ENCODE peak calls at places on chromosomes 5 and 9, in six cellular contexts. H is suprapubic skin, X is transverse colon, P is H1, V is K562, R is sigmoid colon. C is an unnamed sample. For H3K4me1, the result is how much of the 10 kb centered on the place peaks cover.

GRCh38 chr5:146494656-146495055 is 21.3 kb downstream of the GPR151 start:
- DNase-seq in V (no peak), H (no peak), R (no peak), X (no peak), P (no peak), C (no peak)

GRCh38 chr9:92738661-92739081 is 26.0 kb downstream of the BICD2 start:
- DNase-seq in V (no peak), H (peak), R (no peak), P (no peak), X (no peak), C (peak)

GRCh38 chr5:180201051-180201987 is 7.7 kb downstream of the RASGEF1C start:
- DNase-seq in H (no peak), P (peak), X (no peak), R (no peak), V (peak), C (no peak)

GRCh38 chr9:114343471-114344187 is 14.0 kb downstream of the ORM2 start:
- DNase-seq in P (no peak), X (no peak), R (no peak), V (no peak), H (no peak), C (no peak)

GRCh38 chr5:57370376-57370775 is 112.2 kb downstream of the ACTBL2 start:
- DNase-seq in H (no peak), X (no peak), P (no peak), V (no peak), R (no peak), C (no peak)

GRCh38 chr9:134065720-134066419 is 2.0 kb downstream of the BRD3 start:
- DNase-seq in X (peak), P (no peak), R (no peak), V (peak), H (peak), C (no peak)

GRCh38 chr5:179314606-179315355 is 30.5 kb downstream of the ADAMTS2 start:
- DNase-seq in V (no peak), R (peak), X (no peak), H (peak), P (no peak), C (no peak)

GRCh38 chr9:134560654-134561053 is 80.9 kb upstream of the COL5A1 start:
- DNase-seq in H (peak), X (no peak), R (peak), V (no peak), P (no peak), C (no peak)

GRCh38 chr5:98770158-98770910 is 3.1 kb upstream of the RGMB start:
- DNase-seq in V (no peak), X (peak), H (peak), R (peak), P (no peak), C (peak)

GRCh38 chr9:137435980-137436760 is 5.0 kb downstream of the ENTPD8 start:
- DNase-seq in H (peak), P (no peak), X (peak), R (peak), V (peak), C (peak)
- TF ChIP-seq POLR2AphosphoS5 in H (no peak), P (no peak), X (peak), R (no peak), V (no peak), C (peak)

DNA sequence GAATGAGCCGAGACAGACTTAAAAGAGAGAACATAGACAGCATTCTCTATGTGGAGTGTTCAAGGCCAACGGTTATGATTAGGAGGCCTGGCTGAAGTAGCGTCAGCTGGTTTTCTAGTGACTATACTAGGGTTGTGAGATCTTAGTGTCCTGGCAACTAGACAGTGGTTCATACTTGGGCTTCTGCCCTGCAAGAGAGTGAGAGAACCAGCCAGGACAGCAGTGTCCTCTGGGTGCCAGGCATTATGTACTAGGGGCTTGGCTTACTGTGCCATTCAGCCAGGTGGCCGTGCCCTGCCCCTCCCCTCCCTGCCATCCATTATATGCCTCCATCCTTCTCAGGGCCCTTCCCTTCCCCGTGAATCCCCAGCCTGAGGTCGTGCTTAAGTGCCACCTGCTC is 56.8 kb downstream of the TRIO start:
- DNase-seq in H (no peak), X (peak), V (no peak), P (no peak), R (no peak), C (no peak)
- H3K4me1 ChIP-seq in H (under half), X (under half), V (under half), P (under half), R (half or more), C (under half)

GRCh38 chr5:53406630-53407316 is 73.7 kb upstream of the FST start:
- DNase-seq in X (no peak), P (no peak), H (no peak), V (no peak), R (no peak), C (no peak)
- TF ChIP-seq POLR2AphosphoS5 in X (no peak), P (no peak), H (no peak), V (no peak), R (no peak), C (no peak)

GRCh38 chr9:105055922-105056321 is 128.0 kb upstream of the ABCA1 start:
- DNase-seq in P (no peak), X (no peak), V (no peak), R (no peak), H (no peak), C (no peak)
- H3K4me1 ChIP-seq in P (under half), X (under half), V (under half), R (under half), H (under half), C (under half)

DNA sequence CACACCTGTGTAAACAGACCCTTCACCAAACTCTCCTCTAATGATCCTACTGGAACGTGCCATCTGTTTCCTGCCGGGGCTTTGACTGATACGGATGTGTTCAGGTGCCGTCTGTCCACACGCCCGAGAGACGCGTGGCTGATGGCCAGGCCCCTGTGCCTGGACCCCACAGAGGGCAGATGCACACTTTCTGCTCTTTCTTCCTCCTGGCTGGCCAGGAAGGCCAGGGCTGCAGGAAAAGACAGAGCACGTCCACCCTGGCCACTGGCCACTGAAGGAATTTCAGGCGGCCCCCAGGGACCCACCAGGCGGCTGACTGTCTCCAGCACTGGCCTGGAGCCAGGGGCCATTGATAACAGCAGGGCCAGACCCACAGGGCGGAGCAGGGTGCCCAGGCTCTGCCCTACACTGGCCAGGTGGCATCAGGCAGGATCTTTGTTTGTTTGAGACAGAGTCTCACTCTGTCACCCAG is 3.6 kb upstream of the ENG start:
- DNase-seq in X (no peak), H (peak), R (no peak), P (no peak), V (no peak), C (no peak)
- TF ChIP-seq POLR2AphosphoS5 in X (no peak), H (no peak), R (peak), P (no peak), V (no peak), C (no peak)

DNA sequence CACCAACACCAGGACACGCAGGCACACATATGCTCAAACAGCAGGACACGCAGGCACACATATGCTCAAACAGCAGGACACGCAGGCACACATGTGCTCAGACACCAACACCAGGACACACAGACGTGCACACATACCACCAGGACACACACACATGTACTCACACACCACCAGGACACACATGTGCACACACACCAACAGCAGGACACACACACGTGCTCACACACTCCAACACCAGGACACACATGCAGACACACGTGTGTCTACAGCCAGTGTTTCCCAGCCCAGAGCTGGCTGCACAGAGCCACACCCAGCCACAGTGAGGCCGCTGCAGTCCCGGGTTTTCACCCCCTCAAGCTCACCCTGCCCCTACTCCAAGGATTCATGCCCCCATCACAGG is 25.0 kb upstream of the SLC12A7 start:
- DNase-seq in X (no peak), P (no peak), H (no peak), V (no peak), R (no peak), C (no peak)
- H3K4me1 ChIP-seq in X (under half), P (under half), H (under half), V (under half), R (under half), C (under half)

GRCh38 chr9:81047280-81047679 is 642.1 kb downstream of the TLE1 start:
- DNase-seq in R (no peak), H (no peak), P (no peak), X (no peak), V (no peak), C (no peak)

DNA sequence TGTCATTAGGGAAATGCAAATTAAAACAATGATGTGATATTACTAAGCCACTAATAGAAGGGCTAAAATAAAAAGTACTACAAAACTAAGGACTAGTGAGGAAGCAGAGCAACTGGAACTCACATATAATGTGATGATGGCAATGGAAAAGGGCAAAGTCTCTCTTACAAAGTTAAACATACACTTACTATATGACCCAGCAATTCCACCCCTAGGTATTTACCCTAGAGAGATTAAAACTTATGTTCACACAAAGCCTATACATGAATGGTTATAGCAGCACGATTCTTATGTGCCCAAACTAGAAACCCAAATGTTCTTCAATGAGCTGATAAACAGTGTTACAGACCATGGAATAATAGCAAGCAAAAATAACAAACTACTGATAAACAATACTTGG is 643.7 kb downstream of the TLE1 start:
- DNase-seq in H (no peak), P (no peak), R (no peak), V (no peak), X (no peak), C (no peak)
- TF ChIP-seq POLR2AphosphoS5 in H (no peak), P (no peak), R (no peak), V (no peak), X (no peak), C (no peak)

GRCh38 chr9:12815895-12816294 is 41.1 kb downstream of the LURAP1L start:
- DNase-seq in P (no peak), X (no peak), V (no peak), H (no peak), R (no peak), C (no peak)
- H3K4me1 ChIP-seq in P (under half), X (under half), V (under half), H (under half), R (half or more), C (under half)

GRCh38 chr5:54135042-54135441 is 175.3 kb downstream of the ARL15 start:
- DNase-seq in V (no peak), R (no peak), P (no peak), H (no peak), X (no peak), C (no peak)

GRCh38 chr5:54133917-54134316 is 176.5 kb downstream of the ARL15 start:
- DNase-seq in R (no peak), P (no peak), V (no peak), H (no peak), X (no peak), C (no peak)

GRCh38 chr5:54140247-54140646 is 170.1 kb downstream of the ARL15 start:
- DNase-seq in V (no peak), R (no peak), P (no peak), H (no peak), X (no peak), C (no peak)

DNA sequence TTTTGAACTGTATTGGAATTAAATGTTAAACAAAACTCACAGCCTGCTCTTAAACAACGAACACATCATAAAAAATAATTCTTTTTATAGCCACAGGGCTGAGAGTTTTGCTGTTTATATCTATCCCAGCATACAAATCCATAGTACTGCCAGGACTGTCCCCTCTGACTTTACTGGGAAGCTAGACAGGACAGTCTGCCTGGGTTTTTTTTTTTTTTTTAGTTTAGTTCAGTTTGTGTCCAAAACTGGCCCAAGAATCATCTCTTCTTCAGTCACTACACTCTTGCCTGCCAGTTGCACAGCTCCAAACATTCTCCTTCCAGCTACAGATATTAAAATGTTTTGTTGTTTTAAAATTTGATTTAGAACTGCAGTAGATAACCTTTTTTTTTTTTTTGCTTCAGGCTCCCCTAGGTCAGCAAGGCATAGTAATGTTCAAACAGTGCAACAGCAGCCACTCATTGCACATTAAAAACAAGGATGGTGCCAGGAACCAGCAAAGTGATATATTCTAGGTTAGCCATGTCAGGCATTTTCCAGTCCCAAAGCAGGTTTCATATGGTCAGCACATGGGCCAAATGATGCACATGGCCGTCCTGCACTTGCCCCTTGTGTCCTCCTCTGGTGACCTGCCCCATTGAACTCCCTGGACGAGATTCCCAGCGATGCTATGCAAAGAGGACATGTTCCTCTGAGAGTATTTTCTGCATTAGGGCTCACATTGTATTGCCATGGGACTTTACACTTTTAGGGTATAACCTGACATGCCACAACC is 173.5 kb downstream of the ARL15 start:
- DNase-seq in H (no peak), P (no peak), V (no peak), X (no peak), R (no peak), C (no peak)
- TF ChIP-seq POLR2AphosphoS5 in H (no peak), P (no peak), V (no peak), X (no peak), R (no peak), C (no peak)